ENCODE peak calls at places on chromosome 17, in eight cellular contexts. One of them, this sample, is unnamed.

GRCh38 chr17:7043544-7044268 is at the start of gene SLC16A11:
- DNase-seq in NCI-H1105 treated with DMSO at 0.1 percent for 48 hours: peak
- DNase-seq in thoracic aorta: no peak
- DNase-seq in hippocampal formation: no peak
- DNase-seq in stimulated activated CD4-positive, alpha-beta T cell treated with anti-CD3 and anti-CD28 coated beads, Interleukin-4, amount 100 ng/mL, for 24 hours: peak
- DNase-seq in activated naive CD4-positive, alpha-beta T cell: peak
- DNase-seq in A172: no peak
- DNase-seq in NCI-H1092: peak
- DNase-seq in this sample: no peak

GRCh38 chr17:47831934-47832327 is 461 bp downstream of the LRRC46 start:
- DNase-seq in stimulated activated CD4-positive, alpha-beta T cell treated with anti-CD3 and anti-CD28 coated beads, Interleukin-4, amount 100 ng/mL, for 24 hours: no peak
- DNase-seq in NCI-H1092: no peak
- DNase-seq in hippocampal formation: no peak
- DNase-seq in A172: no peak
- DNase-seq in NCI-H1105 treated with DMSO at 0.1 percent for 48 hours: no peak
- DNase-seq in thoracic aorta: no peak
- DNase-seq in activated naive CD4-positive, alpha-beta T cell: no peak
- DNase-seq in this sample: no peak

GRCh38 chr17:60160829-60161501 is 11.2 kb downstream of the CA4 start:
- DNase-seq in NCI-H1092: no peak
- DNase-seq in NCI-H1105 treated with DMSO at 0.1 percent for 48 hours: no peak
- DNase-seq in activated naive CD4-positive, alpha-beta T cell: no peak
- DNase-seq in A172: no peak
- DNase-seq in thoracic aorta: no peak
- DNase-seq in stimulated activated CD4-positive, alpha-beta T cell treated with anti-CD3 and anti-CD28 coated beads, Interleukin-4, amount 100 ng/mL, for 24 hours: no peak
- DNase-seq in hippocampal formation: no peak
- DNase-seq in this sample: no peak

GRCh38 chr17:79159926-79160325 is 85.3 kb downstream of the ENGASE start:
- DNase-seq in thoracic aorta: no peak
- DNase-seq in stimulated activated CD4-positive, alpha-beta T cell treated with anti-CD3 and anti-CD28 coated beads, Interleukin-4, amount 100 ng/mL, for 24 hours: no peak
- DNase-seq in A172: no peak
- DNase-seq in NCI-H1092: no peak
- DNase-seq in activated naive CD4-positive, alpha-beta T cell: no peak
- DNase-seq in hippocampal formation: no peak
- DNase-seq in NCI-H1105 treated with DMSO at 0.1 percent for 48 hours: no peak
- DNase-seq in this sample: no peak

GRCh38 chr17:80877095-80877828 is 114.4 kb upstream of the CHMP6 start:
- DNase-seq in activated naive CD4-positive, alpha-beta T cell: no peak
- DNase-seq in NCI-H1092: no peak
- DNase-seq in thoracic aorta: no peak
- DNase-seq in hippocampal formation: no peak
- DNase-seq in stimulated activated CD4-positive, alpha-beta T cell treated with anti-CD3 and anti-CD28 coated beads, Interleukin-4, amount 100 ng/mL, for 24 hours: peak
- DNase-seq in NCI-H1105 treated with DMSO at 0.1 percent for 48 hours: no peak
- DNase-seq in A172: no peak
- DNase-seq in this sample: no peak

GRCh38 chr17:6505425-6506142 is 50.8 kb downstream of the PITPNM3 start:
- DNase-seq in hippocampal formation: no peak
- DNase-seq in NCI-H1092: no peak
- DNase-seq in activated naive CD4-positive, alpha-beta T cell: no peak
- DNase-seq in NCI-H1105 treated with DMSO at 0.1 percent for 48 hours: no peak
- DNase-seq in thoracic aorta: no peak
- DNase-seq in stimulated activated CD4-positive, alpha-beta T cell treated with anti-CD3 and anti-CD28 coated beads, Interleukin-4, amount 100 ng/mL, for 24 hours: no peak
- DNase-seq in A172: peak
- DNase-seq in this sample: peak

GRCh38 chr17:47935961-47936360 is 5.4 kb upstream of the PNPO start:
- DNase-seq in stimulated activated CD4-positive, alpha-beta T cell treated with anti-CD3 and anti-CD28 coated beads, Interleukin-4, amount 100 ng/mL, for 24 hours: no peak
- DNase-seq in hippocampal formation: no peak
- DNase-seq in NCI-H1092: no peak
- DNase-seq in A172: peak
- DNase-seq in thoracic aorta: no peak
- DNase-seq in NCI-H1105 treated with DMSO at 0.1 percent for 48 hours: no peak
- DNase-seq in activated naive CD4-positive, alpha-beta T cell: no peak
- DNase-seq in this sample: peak

GRCh38 chr17:72030067-72030899 is 90.5 kb upstream of the SOX9 start:
- DNase-seq in A172: peak
- DNase-seq in activated naive CD4-positive, alpha-beta T cell: no peak
- DNase-seq in NCI-H1105 treated with DMSO at 0.1 percent for 48 hours: peak
- DNase-seq in stimulated activated CD4-positive, alpha-beta T cell treated with anti-CD3 and anti-CD28 coated beads, Interleukin-4, amount 100 ng/mL, for 24 hours: peak
- DNase-seq in hippocampal formation: peak
- DNase-seq in NCI-H1092: no peak
- DNase-seq in thoracic aorta: no peak
- DNase-seq in this sample: peak

GRCh38 chr17:39261286-39261685 is 35.5 kb upstream of the STAC2 start:
- DNase-seq in A172: no peak
- DNase-seq in thoracic aorta: no peak
- DNase-seq in activated naive CD4-positive, alpha-beta T cell: no peak
- DNase-seq in NCI-H1092: no peak
- DNase-seq in hippocampal formation: no peak
- DNase-seq in stimulated activated CD4-positive, alpha-beta T cell treated with anti-CD3 and anti-CD28 coated beads, Interleukin-4, amount 100 ng/mL, for 24 hours: peak
- DNase-seq in NCI-H1105 treated with DMSO at 0.1 percent for 48 hours: no peak
- DNase-seq in this sample: no peak

GRCh38 chr17:17568772-17569195 is 22.7 kb downstream of the PEMT start:
- DNase-seq in hippocampal formation: no peak
- DNase-seq in stimulated activated CD4-positive, alpha-beta T cell treated with anti-CD3 and anti-CD28 coated beads, Interleukin-4, amount 100 ng/mL, for 24 hours: peak
- DNase-seq in thoracic aorta: no peak
- DNase-seq in NCI-H1092: no peak
- DNase-seq in NCI-H1105 treated with DMSO at 0.1 percent for 48 hours: peak
- DNase-seq in A172: peak
- DNase-seq in activated naive CD4-positive, alpha-beta T cell: peak
- DNase-seq in this sample: peak